ENCODE peak calls at places on chromosome 22, in four cellular contexts. One of them, this sample, is unnamed.

GRCh38 chr22:29263791-29264216 is 4.0 kb downstream of the RHBDD3 start:
- DNase-seq in hippocampal formation: no peak
- DNase-seq in AG08396: no peak
- DNase-seq in activated naive CD4-positive, alpha-beta T cell treated with anti-CD3 and anti-CD28 coated beads, Interleukin-2, amount 50 U/mL, for 16 hours: no peak
- DNase-seq in this sample: no peak

GRCh38 chr22:43931771-43932170 is 8.2 kb downstream of the PNPLA3 start:
- DNase-seq in AG08396: no peak
- DNase-seq in activated naive CD4-positive, alpha-beta T cell treated with anti-CD3 and anti-CD28 coated beads, Interleukin-2, amount 50 U/mL, for 16 hours: no peak
- DNase-seq in hippocampal formation: no peak
- DNase-seq in this sample: no peak

GRCh38 chr22:19610518-19611253 is 86.5 kb upstream of the CLDN5 start:
- DNase-seq in AG08396: no peak
- DNase-seq in hippocampal formation: no peak
- DNase-seq in activated naive CD4-positive, alpha-beta T cell treated with anti-CD3 and anti-CD28 coated beads, Interleukin-2, amount 50 U/mL, for 16 hours: no peak
- DNase-seq in this sample: no peak

GRCh38 chr22:26406118-26406517 is 22.9 kb upstream of the ASPHD2 start:
- DNase-seq in hippocampal formation: no peak
- DNase-seq in AG08396: peak; percentile 16
- DNase-seq in activated naive CD4-positive, alpha-beta T cell treated with anti-CD3 and anti-CD28 coated beads, Interleukin-2, amount 50 U/mL, for 16 hours: no peak
- DNase-seq in this sample: peak; percentile 12

GRCh38 chr22:19870153-19871022 is 15.7 kb upstream of the GNB1L start:
- DNase-seq in activated naive CD4-positive, alpha-beta T cell treated with anti-CD3 and anti-CD28 coated beads, Interleukin-2, amount 50 U/mL, for 16 hours: peak; percentile 5
- DNase-seq in AG08396: no peak
- DNase-seq in hippocampal formation: no peak
- DNase-seq in this sample: no peak

GRCh38 chr22:50438305-50439275 is 36.2 kb downstream of the SBF1 start:
- DNase-seq in hippocampal formation: no peak
- DNase-seq in activated naive CD4-positive, alpha-beta T cell treated with anti-CD3 and anti-CD28 coated beads, Interleukin-2, amount 50 U/mL, for 16 hours: peak; percentile 10
- DNase-seq in AG08396: no peak
- DNase-seq in this sample: no peak

GRCh38 chr22:47151490-47151889 is 389.0 kb downstream of the TBC1D22A start:
- DNase-seq in hippocampal formation: no peak
- DNase-seq in AG08396: no peak
- DNase-seq in activated naive CD4-positive, alpha-beta T cell treated with anti-CD3 and anti-CD28 coated beads, Interleukin-2, amount 50 U/mL, for 16 hours: no peak
- DNase-seq in this sample: peak; percentile 36

GRCh38 chr22:27063381-27063780 is 406.0 kb downstream of the MIAT start:
- DNase-seq in hippocampal formation: no peak
- DNase-seq in activated naive CD4-positive, alpha-beta T cell treated with anti-CD3 and anti-CD28 coated beads, Interleukin-2, amount 50 U/mL, for 16 hours: no peak
- DNase-seq in AG08396: no peak
- DNase-seq in this sample: no peak

GRCh38 chr22:23503142-23503541 is 76.9 kb downstream of the IGLL1 start:
- DNase-seq in hippocampal formation: no peak
- DNase-seq in AG08396: no peak
- DNase-seq in activated naive CD4-positive, alpha-beta T cell treated with anti-CD3 and anti-CD28 coated beads, Interleukin-2, amount 50 U/mL, for 16 hours: no peak
- DNase-seq in this sample: no peak

GRCh38 chr22:23822101-23822671 is 16.6 kb downstream of the DERL3 start:
- DNase-seq in AG08396: no peak
- DNase-seq in activated naive CD4-positive, alpha-beta T cell treated with anti-CD3 and anti-CD28 coated beads, Interleukin-2, amount 50 U/mL, for 16 hours: no peak
- DNase-seq in hippocampal formation: no peak
- DNase-seq in this sample: no peak

GRCh38 chr22:45718391-45718790 is 46.8 kb downstream of the ATXN10 start:
- DNase-seq in AG08396: no peak
- DNase-seq in hippocampal formation: no peak
- DNase-seq in activated naive CD4-positive, alpha-beta T cell treated with anti-CD3 and anti-CD28 coated beads, Interleukin-2, amount 50 U/mL, for 16 hours: no peak
- DNase-seq in this sample: no peak

GRCh38 chr22:17675584-17675983 is 37.0 kb downstream of the BCL2L13 start:
- DNase-seq in hippocampal formation: no peak
- DNase-seq in activated naive CD4-positive, alpha-beta T cell treated with anti-CD3 and anti-CD28 coated beads, Interleukin-2, amount 50 U/mL, for 16 hours: no peak
- DNase-seq in AG08396: no peak
- DNase-seq in this sample: no peak

GRCh38 chr22:20803696-20804324 is 29.9 kb downstream of the SERPIND1 start:
- DNase-seq in activated naive CD4-positive, alpha-beta T cell treated with anti-CD3 and anti-CD28 coated beads, Interleukin-2, amount 50 U/mL, for 16 hours: peak; percentile 41
- DNase-seq in hippocampal formation: no peak
- DNase-seq in AG08396: peak; percentile 51
- DNase-seq in this sample: peak; percentile 41

GRCh38 chr22:37454857-37455686 is 27.8 kb upstream of the ELFN2 start:
- DNase-seq in AG08396: peak; percentile 64
- DNase-seq in hippocampal formation: no peak
- DNase-seq in activated naive CD4-positive, alpha-beta T cell treated with anti-CD3 and anti-CD28 coated beads, Interleukin-2, amount 50 U/mL, for 16 hours: no peak
- DNase-seq in this sample: peak; percentile 86

GRCh38 chr22:18031670-18032454 is 7.5 kb upstream of the MICAL3 start:
- DNase-seq in hippocampal formation: no peak
- DNase-seq in activated naive CD4-positive, alpha-beta T cell treated with anti-CD3 and anti-CD28 coated beads, Interleukin-2, amount 50 U/mL, for 16 hours: no peak
- DNase-seq in AG08396: peak; percentile 83
- DNase-seq in this sample: peak; percentile 83

GRCh38 chr22:39396797-39397195 is 2.8 kb upstream of the TAB1 start:
- DNase-seq in AG08396: no peak
- DNase-seq in activated naive CD4-positive, alpha-beta T cell treated with anti-CD3 and anti-CD28 coated beads, Interleukin-2, amount 50 U/mL, for 16 hours: no peak
- DNase-seq in hippocampal formation: no peak
- DNase-seq in this sample: no peak

GRCh38 chr22:39956932-39957664 is 3.1 kb upstream of the TMA7B start:
- DNase-seq in activated naive CD4-positive, alpha-beta T cell treated with anti-CD3 and anti-CD28 coated beads, Interleukin-2, amount 50 U/mL, for 16 hours: no peak
- DNase-seq in hippocampal formation: no peak
- DNase-seq in AG08396: no peak
- DNase-seq in this sample: no peak

GRCh38 chr22:20422271-20422958 is 15.2 kb downstream of the SCARF2 start:
- DNase-seq in AG08396: peak; percentile 83
- DNase-seq in activated naive CD4-positive, alpha-beta T cell treated with anti-CD3 and anti-CD28 coated beads, Interleukin-2, amount 50 U/mL, for 16 hours: peak; percentile 12
- DNase-seq in hippocampal formation: no peak
- DNase-seq in this sample: no peak

GRCh38 chr22:29267462-29267857 is 321 bp downstream of the RHBDD3 start:
- DNase-seq in activated naive CD4-positive, alpha-beta T cell treated with anti-CD3 and anti-CD28 coated beads, Interleukin-2, amount 50 U/mL, for 16 hours: no peak
- DNase-seq in AG08396: no peak
- DNase-seq in hippocampal formation: no peak
- DNase-seq in this sample: no peak

GRCh38 chr22:43437871-43438475 is 26.2 kb downstream of the MPPED1 start:
- DNase-seq in AG08396: no peak
- DNase-seq in hippocampal formation: no peak
- DNase-seq in activated naive CD4-positive, alpha-beta T cell treated with anti-CD3 and anti-CD28 coated beads, Interleukin-2, amount 50 U/mL, for 16 hours: no peak
- DNase-seq in this sample: no peak

This sample was measured in hepatic stellate cell.